ENCODE peak calls at places on chromosome 13, in nine cellular contexts. One of them, this sample, is unnamed.

GRCh38 chr13:79501538-79502232 is 20.7 kb downstream of the NDFIP2 start:
- DNase-seq in left ventricle myocardium inferior: no peak
- DNase-seq in aorta: no peak
- DNase-seq in K562: no peak
- DNase-seq in Peyer's patch: no peak
- DNase-seq in body of pancreas: no peak
- DNase-seq in uterus: no peak
- DNase-seq in tibial artery: no peak
- DNase-seq in fibroblast of the aortic adventitia: no peak
- DNase-seq in this sample: no peak

GRCh38 chr13:32233062-32233461 is 82.1 kb downstream of the ZAR1L start:
- DNase-seq in uterus: no peak
- DNase-seq in left ventricle myocardium inferior: no peak
- DNase-seq in fibroblast of the aortic adventitia: no peak
- DNase-seq in tibial artery: no peak
- DNase-seq in K562: no peak
- DNase-seq in Peyer's patch: no peak
- DNase-seq in body of pancreas: no peak
- DNase-seq in aorta: no peak
- DNase-seq in this sample: no peak

GRCh38 chr13:102190930-102191329 is 210.9 kb downstream of the FGF14 start:
- DNase-seq in left ventricle myocardium inferior: no peak
- DNase-seq in tibial artery: no peak
- DNase-seq in uterus: no peak
- DNase-seq in fibroblast of the aortic adventitia: no peak
- DNase-seq in Peyer's patch: no peak
- DNase-seq in body of pancreas: no peak
- DNase-seq in aorta: no peak
- DNase-seq in K562: no peak
- DNase-seq in this sample: no peak

GRCh38 chr13:42762917-42763316 is 18.5 kb upstream of the FAM216B start:
- DNase-seq in uterus: no peak
- DNase-seq in Peyer's patch: no peak
- DNase-seq in aorta: no peak
- DNase-seq in fibroblast of the aortic adventitia: peak
- DNase-seq in tibial artery: no peak
- DNase-seq in body of pancreas: no peak
- DNase-seq in K562: no peak
- DNase-seq in left ventricle myocardium inferior: no peak
- DNase-seq in this sample: no peak

GRCh38 chr13:107764012-107764411 is 451.3 kb downstream of the LIG4 start:
- DNase-seq in fibroblast of the aortic adventitia: no peak
- DNase-seq in body of pancreas: no peak
- DNase-seq in tibial artery: no peak
- DNase-seq in uterus: no peak
- DNase-seq in aorta: no peak
- DNase-seq in Peyer's patch: no peak
- DNase-seq in K562: no peak
- DNase-seq in left ventricle myocardium inferior: no peak
- DNase-seq in this sample: no peak

GRCh38 chr13:30787747-30788535 is 52.6 kb downstream of the ALOX5AP start:
- DNase-seq in Peyer's patch: no peak
- DNase-seq in uterus: no peak
- DNase-seq in tibial artery: no peak
- DNase-seq in body of pancreas: no peak
- DNase-seq in K562: no peak
- DNase-seq in fibroblast of the aortic adventitia: no peak
- DNase-seq in left ventricle myocardium inferior: no peak
- DNase-seq in aorta: no peak
- DNase-seq in this sample: no peak

GRCh38 chr13:80157261-80157942 is 183.5 kb downstream of the SPRY2 start:
- DNase-seq in fibroblast of the aortic adventitia: peak
- DNase-seq in uterus: no peak
- DNase-seq in K562: no peak
- DNase-seq in aorta: no peak
- DNase-seq in body of pancreas: no peak
- DNase-seq in Peyer's patch: no peak
- DNase-seq in tibial artery: no peak
- DNase-seq in left ventricle myocardium inferior: no peak
- DNase-seq in this sample: no peak

GRCh38 chr13:39767791-39768564 is 112.5 kb downstream of the COG6 start:
- DNase-seq in left ventricle myocardium inferior: no peak
- DNase-seq in Peyer's patch: no peak
- DNase-seq in aorta: no peak
- DNase-seq in K562: no peak
- DNase-seq in fibroblast of the aortic adventitia: no peak
- DNase-seq in uterus: no peak
- DNase-seq in tibial artery: no peak
- DNase-seq in body of pancreas: no peak
- DNase-seq in this sample: no peak

DNA sequence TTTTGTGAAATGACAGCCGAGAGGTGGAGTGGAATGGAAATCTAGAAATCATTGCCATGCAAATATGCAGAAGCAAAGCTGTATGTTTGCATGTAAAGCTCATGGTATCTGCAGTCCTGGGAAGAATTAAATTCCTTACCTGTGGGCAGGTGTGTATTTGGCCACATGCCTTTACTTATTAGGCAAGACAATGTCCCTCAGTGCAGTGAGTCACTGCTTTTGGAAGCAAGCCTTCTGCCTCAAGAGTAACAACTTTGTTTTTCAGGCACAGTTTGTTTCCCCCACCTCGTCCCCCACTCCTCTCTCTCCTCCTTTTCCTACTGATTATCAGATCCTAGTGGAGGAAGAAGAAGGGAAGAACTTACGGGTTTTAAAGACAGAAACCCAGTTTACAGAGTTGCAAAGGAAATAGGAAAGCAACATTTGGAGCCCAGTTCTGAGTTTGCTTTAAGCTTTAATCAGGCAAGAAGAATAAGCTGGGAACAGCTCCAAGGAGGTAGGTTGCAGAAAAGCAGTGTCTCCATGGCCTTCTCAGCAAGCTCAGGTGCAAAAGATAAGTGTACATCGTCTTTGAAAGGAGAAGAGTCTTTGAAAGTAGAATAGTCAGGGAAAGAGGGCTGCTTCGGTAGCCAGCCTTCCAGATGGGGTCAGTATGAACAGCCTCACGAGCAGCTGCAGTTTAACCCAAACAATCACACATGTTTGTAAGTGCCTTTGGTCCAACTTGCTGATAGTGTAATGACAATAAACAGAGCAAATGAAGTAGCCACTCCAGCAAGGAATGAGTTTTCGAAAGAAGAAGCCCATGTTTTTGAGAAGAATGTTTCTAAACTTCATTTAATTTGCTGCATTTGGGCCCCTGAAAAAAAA is 190.1 kb downstream of the KLF5 start:
- DNase-seq in uterus: no peak
- DNase-seq in body of pancreas: peak
- DNase-seq in Peyer's patch: no peak
- DNase-seq in fibroblast of the aortic adventitia: no peak
- DNase-seq in left ventricle myocardium inferior: no peak
- DNase-seq in tibial artery: no peak
- DNase-seq in K562: no peak
- DNase-seq in aorta: no peak
- DNase-seq in this sample: no peak
- H3K4me3 ChIP-seq in uterus: no peak
- H3K4me3 ChIP-seq in body of pancreas: no peak
- H3K4me3 ChIP-seq in Peyer's patch: no peak
- H3K4me3 ChIP-seq in fibroblast of the aortic adventitia: no peak
- H3K4me3 ChIP-seq in left ventricle myocardium inferior: no peak
- H3K4me3 ChIP-seq in tibial artery: no peak
- H3K4me3 ChIP-seq in K562: no peak
- H3K4me3 ChIP-seq in aorta: no peak
- H3K4me3 ChIP-seq in this sample: no peak

GRCh38 chr13:24925318-24926231 is 161.6 kb downstream of the RNF17 start:
- DNase-seq in uterus: no peak
- DNase-seq in tibial artery: no peak
- DNase-seq in fibroblast of the aortic adventitia: no peak
- DNase-seq in aorta: no peak
- DNase-seq in left ventricle myocardium inferior: no peak
- DNase-seq in K562: no peak
- DNase-seq in Peyer's patch: peak
- DNase-seq in body of pancreas: no peak
- DNase-seq in this sample: no peak

GRCh38 chr13:24923305-24923640 is 159.3 kb downstream of the RNF17 start:
- DNase-seq in left ventricle myocardium inferior: no peak
- DNase-seq in tibial artery: no peak
- DNase-seq in K562: no peak
- DNase-seq in aorta: no peak
- DNase-seq in uterus: no peak
- DNase-seq in fibroblast of the aortic adventitia: peak
- DNase-seq in body of pancreas: peak
- DNase-seq in Peyer's patch: no peak
- DNase-seq in this sample: peak

GRCh38 chr13:24921003-24921402 is 157.0 kb downstream of the RNF17 start:
- DNase-seq in aorta: no peak
- DNase-seq in Peyer's patch: no peak
- DNase-seq in fibroblast of the aortic adventitia: no peak
- DNase-seq in tibial artery: no peak
- DNase-seq in K562: no peak
- DNase-seq in left ventricle myocardium inferior: no peak
- DNase-seq in body of pancreas: no peak
- DNase-seq in uterus: no peak
- DNase-seq in this sample: no peak

GRCh38 chr13:24922390-24923304 is 158.7 kb downstream of the RNF17 start:
- DNase-seq in aorta: peak
- DNase-seq in tibial artery: peak
- DNase-seq in body of pancreas: peak
- DNase-seq in Peyer's patch: peak
- DNase-seq in left ventricle myocardium inferior: peak
- DNase-seq in K562: peak
- DNase-seq in uterus: peak
- DNase-seq in fibroblast of the aortic adventitia: peak
- DNase-seq in this sample: peak

DNA sequence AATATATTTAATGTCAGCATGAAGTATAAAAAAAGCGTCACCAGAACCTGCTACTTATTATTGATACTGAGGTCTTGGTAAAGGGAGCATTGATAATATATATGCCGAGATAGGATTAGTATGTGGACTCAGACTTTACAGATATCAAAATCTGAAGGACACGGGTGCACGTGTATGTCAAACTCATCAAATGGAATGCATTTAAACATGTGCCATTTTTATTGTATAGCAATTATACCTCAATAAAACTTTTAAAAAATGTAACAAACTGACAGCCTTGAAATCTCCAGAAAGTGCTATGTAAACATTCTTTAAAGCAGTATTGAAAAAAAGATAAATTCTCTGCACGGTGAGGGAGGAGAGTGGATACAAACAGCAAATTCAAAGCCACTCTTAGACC is 157.9 kb downstream of the RNF17 start:
- DNase-seq in body of pancreas: no peak
- DNase-seq in uterus: no peak
- DNase-seq in Peyer's patch: no peak
- DNase-seq in fibroblast of the aortic adventitia: no peak
- DNase-seq in K562: no peak
- DNase-seq in left ventricle myocardium inferior: no peak
- DNase-seq in tibial artery: no peak
- DNase-seq in aorta: no peak
- DNase-seq in this sample: no peak
- H3K4me3 ChIP-seq in body of pancreas: no peak
- H3K4me3 ChIP-seq in uterus: peak
- H3K4me3 ChIP-seq in Peyer's patch: peak
- H3K4me3 ChIP-seq in fibroblast of the aortic adventitia: peak
- H3K4me3 ChIP-seq in K562: peak
- H3K4me3 ChIP-seq in left ventricle myocardium inferior: peak
- H3K4me3 ChIP-seq in tibial artery: peak
- H3K4me3 ChIP-seq in aorta: peak
- H3K4me3 ChIP-seq in this sample: no peak

GRCh38 chr13:49219647-49220034 is 497 bp upstream of the MLNR start:
- DNase-seq in fibroblast of the aortic adventitia: peak
- DNase-seq in left ventricle myocardium inferior: no peak
- DNase-seq in Peyer's patch: no peak
- DNase-seq in K562: no peak
- DNase-seq in tibial artery: no peak
- DNase-seq in aorta: no peak
- DNase-seq in body of pancreas: no peak
- DNase-seq in uterus: no peak
- DNase-seq in this sample: no peak

GRCh38 chr13:49220035-49220855 is at the start of gene MLNR:
- DNase-seq in aorta: peak
- DNase-seq in Peyer's patch: no peak
- DNase-seq in fibroblast of the aortic adventitia: no peak
- DNase-seq in body of pancreas: peak
- DNase-seq in uterus: no peak
- DNase-seq in tibial artery: no peak
- DNase-seq in K562: peak
- DNase-seq in left ventricle myocardium inferior: no peak
- DNase-seq in this sample: no peak

GRCh38 chr13:49218493-49219051 is 1.6 kb upstream of the MLNR start:
- DNase-seq in tibial artery: no peak
- DNase-seq in Peyer's patch: no peak
- DNase-seq in left ventricle myocardium inferior: no peak
- DNase-seq in aorta: no peak
- DNase-seq in body of pancreas: no peak
- DNase-seq in uterus: no peak
- DNase-seq in K562: no peak
- DNase-seq in fibroblast of the aortic adventitia: no peak
- DNase-seq in this sample: no peak

GRCh38 chr13:49217962-49218492 is 2.1 kb upstream of the MLNR start:
- DNase-seq in tibial artery: no peak
- DNase-seq in left ventricle myocardium inferior: no peak
- DNase-seq in uterus: no peak
- DNase-seq in Peyer's patch: no peak
- DNase-seq in body of pancreas: no peak
- DNase-seq in K562: no peak
- DNase-seq in aorta: no peak
- DNase-seq in fibroblast of the aortic adventitia: no peak
- DNase-seq in this sample: no peak

DNA sequence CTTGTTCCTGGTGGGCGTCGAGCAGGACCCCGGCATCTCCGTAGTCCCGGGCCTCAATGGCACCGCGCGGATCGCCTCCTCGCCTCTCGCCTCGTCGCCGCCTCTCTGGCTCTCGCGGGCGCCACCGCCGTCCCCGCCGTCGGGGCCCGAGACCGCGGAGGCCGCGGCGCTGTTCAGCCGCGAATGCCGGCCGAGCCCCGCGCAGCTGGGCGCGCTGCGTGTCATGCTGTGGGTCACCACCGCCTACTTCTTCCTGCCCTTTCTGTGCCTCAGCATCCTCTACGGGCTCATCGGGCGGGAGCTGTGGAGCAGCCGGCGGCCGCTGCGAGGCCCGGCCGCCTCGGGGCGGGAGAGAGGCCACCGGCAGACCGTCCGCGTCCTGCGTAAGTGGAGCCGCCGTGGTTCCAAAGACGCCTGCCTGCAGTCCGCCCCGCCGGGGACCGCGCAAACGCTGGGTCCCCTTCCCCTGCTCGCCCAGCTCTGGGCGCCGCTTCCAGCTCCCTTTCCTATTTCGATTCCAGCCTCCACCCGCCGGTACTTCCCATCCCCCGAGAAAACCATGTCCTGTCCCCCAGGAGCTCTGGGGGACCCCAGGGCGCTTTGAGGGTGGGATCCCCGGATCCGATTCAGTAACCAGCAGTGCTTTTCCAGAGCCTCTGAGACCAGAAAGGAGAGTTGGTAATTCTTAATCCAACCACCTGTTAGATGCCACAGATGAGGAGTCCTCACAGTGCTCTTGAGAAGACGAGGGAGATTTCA is 897 bp downstream of the MLNR start:
- DNase-seq in uterus: no peak
- DNase-seq in tibial artery: no peak
- DNase-seq in K562: no peak
- DNase-seq in aorta: no peak
- DNase-seq in Peyer's patch: no peak
- DNase-seq in fibroblast of the aortic adventitia: no peak
- DNase-seq in body of pancreas: no peak
- DNase-seq in left ventricle myocardium inferior: no peak
- DNase-seq in this sample: no peak
- H3K4me3 ChIP-seq in uterus: peak
- H3K4me3 ChIP-seq in tibial artery: peak
- H3K4me3 ChIP-seq in K562: no peak
- H3K4me3 ChIP-seq in aorta: no peak
- H3K4me3 ChIP-seq in Peyer's patch: peak
- H3K4me3 ChIP-seq in fibroblast of the aortic adventitia: no peak
- H3K4me3 ChIP-seq in body of pancreas: no peak
- H3K4me3 ChIP-seq in left ventricle myocardium inferior: peak
- H3K4me3 ChIP-seq in this sample: peak

DNA sequence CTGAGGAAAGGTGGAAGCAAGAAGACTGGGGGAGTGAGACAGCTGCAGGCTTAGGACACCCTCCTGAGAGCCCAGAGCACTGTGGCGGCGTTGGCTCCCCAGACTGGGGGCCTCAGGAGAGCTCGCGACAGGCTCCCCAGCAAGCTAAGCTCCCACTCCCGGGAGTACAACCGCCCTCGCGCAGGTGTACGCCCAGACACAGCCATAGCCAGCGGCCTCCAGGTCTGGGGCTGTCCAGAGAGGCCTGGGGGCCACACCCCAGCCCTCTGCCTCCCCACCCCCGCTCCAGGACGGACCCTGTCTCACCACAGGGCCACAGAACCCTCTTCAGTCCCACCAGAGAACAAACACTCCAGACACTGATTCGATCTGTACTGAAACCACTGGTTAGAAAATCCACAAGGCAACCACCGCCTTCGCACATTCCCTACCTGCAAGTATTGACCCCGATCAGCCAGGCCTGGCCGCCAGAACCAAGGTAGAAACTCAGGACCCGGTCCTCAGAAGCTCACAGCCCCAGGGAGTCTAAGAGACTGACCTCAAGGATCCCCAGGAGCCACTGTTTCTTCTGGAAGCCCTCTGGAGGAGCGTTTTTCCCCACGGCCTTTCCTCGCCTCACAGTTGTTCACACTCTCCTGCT is 16.3 kb downstream of the ZIC5 start:
- DNase-seq in uterus: no peak
- DNase-seq in body of pancreas: no peak
- DNase-seq in aorta: no peak
- DNase-seq in fibroblast of the aortic adventitia: no peak
- DNase-seq in K562: no peak
- DNase-seq in Peyer's patch: no peak
- DNase-seq in tibial artery: no peak
- DNase-seq in left ventricle myocardium inferior: no peak
- DNase-seq in this sample: no peak
- H3K4me3 ChIP-seq in uterus: no peak
- H3K4me3 ChIP-seq in body of pancreas: no peak
- H3K4me3 ChIP-seq in aorta: no peak
- H3K4me3 ChIP-seq in fibroblast of the aortic adventitia: no peak
- H3K4me3 ChIP-seq in K562: no peak
- H3K4me3 ChIP-seq in Peyer's patch: no peak
- H3K4me3 ChIP-seq in tibial artery: no peak
- H3K4me3 ChIP-seq in left ventricle myocardium inferior: peak
- H3K4me3 ChIP-seq in this sample: no peak

This sample was measured in adrenal gland.